ENCODE peak calls at places on chromosomes 6 and 20, in ten cellular contexts. O is AG08396; D is hepatocyte; Q is left lung; X is HS-27A; G is ascending aorta; K is NCI-H1417; Y is HEK293T; E is effector memory CD4-positive, alpha-beta T cell; S is posterior cingulate gyrus. P is an unnamed sample.

GRCh38 chr20:16537918-16538317 is 35.3 kb downstream of the KIF16B start:
- DNase-seq in X (no peak), E (no peak), Y (no peak), Q (no peak), K (no peak), G (no peak), O (no peak), S (no peak), D (no peak), P (no peak)

GRCh38 chr6:40674170-40674569 is 87.0 kb upstream of the LRFN2 start:
- DNase-seq in G (no peak), Y (no peak), K (no peak), D (no peak), Q (no peak), S (no peak), E (no peak), O (no peak), X (no peak), P (no peak)

GRCh38 chr6:95280690-95281273 is 296.6 kb upstream of the MANEA start:
- DNase-seq in G (no peak), S (no peak), D (peak; percentile 69), Y (peak; percentile 8), E (no peak), Q (no peak), K (no peak), O (no peak), X (no peak), P (no peak)

GRCh38 chr20:49450281-49450707 is 32.2 kb downstream of the KCNB1 start:
- DNase-seq in G (no peak), Q (no peak), K (no peak), S (peak; percentile 29), E (no peak), X (no peak), D (no peak), O (no peak), Y (no peak), P (no peak)

GRCh38 chr6:21264288-21264818 is 329.2 kb upstream of the SOX4 start:
- DNase-seq in E (no peak), O (no peak), G (no peak), K (peak; percentile 88), D (peak; percentile 13), Q (no peak), X (no peak), Y (peak; percentile 42), S (no peak), P (no peak)

GRCh38 chr6:122114733-122115132 is 284.7 kb upstream of the HSF2 start:
- DNase-seq in K (no peak), E (no peak), S (no peak), Y (no peak), G (no peak), X (no peak), D (no peak), O (peak; percentile 3), Q (no peak), P (no peak)

GRCh38 chr6:139591075-139591474 is 216.6 kb upstream of the CITED2 start:
- DNase-seq in K (no peak), X (no peak), G (no peak), O (no peak), S (no peak), Y (no peak), E (no peak), D (no peak), Q (no peak), P (no peak)

GRCh38 chr6:81822584-81822983 is 70.1 kb upstream of the TENT5A start:
- DNase-seq in Q (no peak), Y (no peak), D (no peak), E (no peak), S (no peak), G (no peak), K (no peak), O (no peak), X (no peak), P (no peak)

GRCh38 chr6:17233531-17233930 is 47.6 kb upstream of the RBM24 start:
- DNase-seq in X (no peak), S (no peak), G (no peak), O (no peak), E (no peak), K (no peak), D (no peak), Q (no peak), Y (no peak), P (no peak)

GRCh38 chr6:53347250-53347920 is 1.4 kb downstream of the ELOVL5 start:
- DNase-seq in X (no peak), E (no peak), K (peak; percentile 45), G (no peak), Q (no peak), D (peak; percentile 28), Y (no peak), S (no peak), O (no peak), P (no peak)

GRCh38 chr6:20991910-20992309 is 457.7 kb downstream of the CDKAL1 start:
- DNase-seq in Y (no peak), Q (no peak), X (no peak), G (no peak), D (no peak), O (no peak), E (no peak), S (no peak), K (no peak), P (no peak)

GRCh38 chr6:144886682-144887081 is 601.5 kb downstream of the UTRN start:
- DNase-seq in X (no peak), D (no peak), Y (no peak), S (no peak), K (no peak), O (no peak), E (no peak), Q (no peak), G (no peak), P (no peak)

GRCh38 chr6:158666637-158667359 is 16.9 kb downstream of the SYTL3 start:
- DNase-seq in S (no peak), Y (no peak), D (no peak), Q (peak; percentile 66), O (peak; percentile 40), K (peak; percentile 81), G (peak; percentile 62), X (no peak), E (no peak), P (peak; percentile 79)

GRCh38 chr20:5887386-5887785 is 62.9 kb downstream of the TRMT6 start:
- DNase-seq in K (no peak), O (no peak), Y (no peak), Q (no peak), E (no peak), D (no peak), S (no peak), G (no peak), X (no peak), P (no peak)

GRCh38 chr6:151627689-151628444 is 134.1 kb downstream of the CCDC170 start:
- DNase-seq in K (no peak), E (no peak), O (no peak), Q (no peak), X (no peak), S (no peak), D (peak; percentile 15), G (no peak), Y (no peak), P (no peak)

GRCh38 chr6:30981942-30982772 is 1.4 kb upstream of the MUC21 start:
- DNase-seq in D (peak; percentile 53), Q (peak; percentile 48), E (no peak), G (no peak), O (peak; percentile 60), Y (peak; percentile 64), S (no peak), K (peak; percentile 33), X (peak; percentile 31), P (no peak)

GRCh38 chr20:21322921-21323321 is 19.8 kb downstream of the XRN2 start:
- DNase-seq in S (no peak), D (no peak), G (no peak), X (no peak), O (no peak), K (no peak), Y (no peak), Q (no peak), E (no peak), P (no peak)